ENCODE peak calls at places on chromosomes 5 and 9, in six cellular contexts. I is activated effector memory CD4-positive, alpha-beta T cell treated with Interleukin-2 at 50 U/mL for 16 hours; N is fibroblast of pulmonary artery; B is stimulated activated naive B cell treated with anti-CD40 and anti-IgM and Interleukin-4, amounts not matched to agents 10 μg/mL and 1 μg/mL and 100 μg/mL, for 72 hours; H is activated naive CD4-positive, alpha-beta T cell treated with Interleukin-2 at 50 U/mL for 16 hours; Z is sigmoid colon. K is an unnamed sample.

GRCh38 chr5:135697959-135698345 is 119.2 kb upstream of the CXCL14 start:
- DNase-seq in I (no peak), N (no peak), B (no peak), H (no peak), Z (no peak), K (no peak)

GRCh38 chr9:116493183-116493582 is 193.9 kb upstream of the TRIM32 start:
- DNase-seq in I (no peak), N (no peak), B (no peak), H (no peak), Z (no peak), K (no peak)

GRCh38 chr5:172801184-172801671 is 30.2 kb upstream of the DUSP1 start:
- DNase-seq in I (no peak), N (peak), B (no peak), H (no peak), Z (no peak), K (no peak)

GRCh38 chr5:136522217-136522956 is 157.0 kb upstream of the TRPC7 start:
- DNase-seq in I (no peak), N (no peak), B (no peak), H (no peak), Z (no peak), K (no peak)

GRCh38 chr5:111848374-111848914 is 91.5 kb upstream of the NREP start:
- DNase-seq in I (no peak), N (peak), B (no peak), H (no peak), Z (no peak), K (no peak)

GRCh38 chr5:15500326-15500958 is 462 bp downstream of the FBXL7 start:
- DNase-seq in I (no peak), N (peak), B (no peak), H (no peak), Z (peak), K (peak)

GRCh38 chr9:34190996-34191892 is 12.4 kb downstream of the UBAP1 start:
- DNase-seq in I (no peak), N (peak), B (no peak), H (no peak), Z (no peak), K (no peak)

GRCh38 chr5:39164016-39164415 is 55.3 kb downstream of the FYB1 start:
- DNase-seq in I (no peak), N (no peak), B (no peak), H (peak), Z (no peak), K (no peak)

GRCh38 chr5:65142511-65143011 is 339.2 kb downstream of the ADAMTS6 start:
- DNase-seq in I (no peak), N (peak), B (no peak), H (no peak), Z (no peak), K (no peak)